ENCODE peak calls at places on chromosomes 13 and 19, in seven cellular contexts. E, T, D, A, X, G and R are unnamed samples.

GRCh38 chr19:7506385-7507328 is 9.2 kb upstream of the ZNF358 start:
- DNase-seq in E (no peak), T (peak), D (peak), A (peak), X (no peak), G (no peak), R (peak)

GRCh38 chr19:40363128-40363527 is 14.6 kb downstream of the PLD3 start:
- DNase-seq in E (no peak), T (no peak), D (no peak), A (no peak), X (no peak), G (no peak), R (no peak)

GRCh38 chr13:66407159-66407558 is 823.0 kb downstream of the PCDH9 start:
- DNase-seq in E (no peak), T (no peak), D (no peak), A (no peak), X (no peak), G (no peak), R (no peak)

GRCh38 chr19:4619668-4620294 is 19.5 kb upstream of the TNFAIP8L1 start:
- DNase-seq in E (no peak), T (no peak), D (no peak), A (no peak), X (no peak), G (no peak), R (no peak)

GRCh38 chr13:39779337-39780270 is 124.1 kb downstream of the COG6 start:
- DNase-seq in E (no peak), T (no peak), D (no peak), A (no peak), X (no peak), G (peak), R (no peak)

GRCh38 chr13:25570185-25570584 is 198.4 kb downstream of the ATP8A2 start:
- DNase-seq in E (no peak), T (no peak), D (no peak), A (no peak), X (no peak), G (no peak), R (no peak)

GRCh38 chr13:113815151-113816058 is 48.5 kb downstream of the GAS6 start:
- DNase-seq in E (no peak), T (no peak), D (no peak), A (peak), X (no peak), G (no peak), R (no peak)

GRCh38 chr19:13286195-13286985 is 136.2 kb downstream of the IER2 start:
- DNase-seq in E (no peak), T (no peak), D (no peak), A (no peak), X (no peak), G (no peak), R (no peak)

GRCh38 chr19:38556521-38557174 is 61.1 kb downstream of the MAP4K1 start:
- DNase-seq in E (no peak), T (no peak), D (no peak), A (peak), X (no peak), G (no peak), R (no peak)
- TF ChIP-seq CTCF in E (no peak), T (no peak), D (no peak), A (peak), X (no peak), G (no peak), R (no peak)

DNA sequence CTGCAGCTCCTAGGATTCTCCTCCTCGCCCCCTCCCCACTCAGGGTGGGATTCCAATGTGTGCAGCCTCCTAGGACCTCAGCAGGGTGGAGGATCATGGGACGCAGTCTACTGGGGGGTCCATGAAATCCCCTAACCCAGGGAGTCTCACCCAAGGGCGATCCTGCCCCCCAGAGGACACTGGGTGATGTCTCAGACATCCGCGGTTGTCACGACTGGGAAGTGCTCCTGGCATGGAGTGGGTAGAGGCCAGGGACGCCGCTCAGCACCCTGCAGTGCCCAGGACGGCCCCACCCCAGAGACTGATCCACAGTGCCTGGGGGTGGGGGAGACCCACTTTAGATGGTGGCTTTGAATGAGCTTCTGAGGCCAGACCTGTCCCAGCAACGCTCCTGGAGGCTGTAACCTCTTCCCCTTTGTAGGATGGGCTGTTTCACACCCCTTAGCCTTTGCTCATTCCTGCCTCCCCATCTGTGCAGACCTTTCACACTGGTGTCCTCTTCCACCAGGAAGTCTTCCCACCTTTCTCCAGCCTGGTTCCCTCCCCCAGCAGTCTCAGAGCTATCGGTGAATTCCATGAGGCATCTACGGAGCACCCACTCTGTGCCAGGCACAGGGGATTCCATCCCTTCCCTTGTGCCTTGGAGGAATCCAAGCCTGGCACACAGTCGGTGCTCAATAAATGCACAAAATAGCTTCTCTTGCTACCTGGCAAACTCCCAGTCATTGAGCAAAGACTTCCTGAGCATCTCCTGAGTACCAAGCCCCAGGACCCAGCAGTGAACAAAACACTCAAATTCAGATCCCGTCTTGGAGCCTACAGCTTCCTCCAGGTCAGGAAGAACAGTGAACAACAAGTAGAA is 10.5 kb downstream of the SMIM24 start:
- DNase-seq in E (no peak), T (no peak), D (no peak), A (no peak), X (no peak), G (no peak), R (no peak)
- TF ChIP-seq CTCF in E (no peak), T (no peak), D (no peak), A (peak), X (peak), G (no peak), R (no peak)

DNA sequence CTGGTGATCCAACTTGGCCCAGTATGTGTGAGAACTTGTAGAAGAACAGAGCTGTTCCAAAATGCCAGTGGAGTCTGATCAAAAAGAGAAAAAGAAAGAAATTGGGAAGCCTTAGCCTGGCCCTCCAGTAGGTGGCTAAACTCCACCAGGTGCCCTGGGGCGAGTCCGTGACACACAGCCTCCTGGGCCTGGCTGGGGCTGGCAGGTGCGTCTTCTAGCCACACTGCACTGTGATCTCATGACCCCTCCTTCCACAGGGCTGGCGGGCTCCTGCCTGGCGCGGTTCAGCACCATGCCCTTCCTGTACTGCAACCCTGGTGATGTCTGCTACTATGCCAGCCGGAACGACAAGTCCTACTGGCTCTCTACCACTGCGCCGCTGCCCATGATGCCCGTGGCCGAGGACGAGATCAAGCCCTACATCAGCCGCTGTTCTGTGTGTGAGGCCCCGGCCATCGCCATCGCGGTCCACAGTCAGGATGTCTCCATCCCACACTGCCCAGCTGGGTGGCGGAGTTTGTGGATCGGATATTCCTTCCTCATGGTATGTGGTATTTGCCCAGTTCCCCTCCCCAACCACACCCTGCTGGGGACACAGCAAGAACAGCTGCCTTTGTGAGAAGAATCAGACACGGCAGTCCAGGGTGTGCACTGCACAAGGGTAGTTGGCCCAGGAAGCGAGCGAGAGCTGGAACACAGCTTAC is 53.7 kb downstream of the RAB20 start:
- DNase-seq in E (no peak), T (no peak), D (no peak), A (no peak), X (no peak), G (no peak), R (no peak)
- TF ChIP-seq CTCF in E (no peak), T (no peak), D (no peak), A (no peak), X (no peak), G (no peak), R (no peak)

GRCh38 chr19:48713041-48713863 is 6.3 kb downstream of the MAMSTR start:
- DNase-seq in E (no peak), T (no peak), D (peak), A (no peak), X (no peak), G (no peak), R (peak)

GRCh38 chr19:48711106-48711662 is 8.3 kb downstream of the MAMSTR start:
- DNase-seq in E (no peak), T (no peak), D (no peak), A (no peak), X (no peak), G (no peak), R (no peak)

GRCh38 chr19:48713864-48714755 is 5.4 kb downstream of the MAMSTR start:
- DNase-seq in E (peak), T (peak), D (peak), A (peak), X (peak), G (peak), R (peak)

GRCh38 chr19:48703316-48703715 is 7.5 kb downstream of the FUT2 start:
- DNase-seq in E (no peak), T (no peak), D (no peak), A (no peak), X (no peak), G (no peak), R (no peak)

GRCh38 chr19:48708471-48708870 is 11.1 kb downstream of the MAMSTR start:
- DNase-seq in E (no peak), T (no peak), D (no peak), A (no peak), X (no peak), G (no peak), R (no peak)
- TF ChIP-seq CTCF in E (no peak), T (no peak), D (no peak), A (no peak), X (no peak), G (no peak), R (no peak)

DNA sequence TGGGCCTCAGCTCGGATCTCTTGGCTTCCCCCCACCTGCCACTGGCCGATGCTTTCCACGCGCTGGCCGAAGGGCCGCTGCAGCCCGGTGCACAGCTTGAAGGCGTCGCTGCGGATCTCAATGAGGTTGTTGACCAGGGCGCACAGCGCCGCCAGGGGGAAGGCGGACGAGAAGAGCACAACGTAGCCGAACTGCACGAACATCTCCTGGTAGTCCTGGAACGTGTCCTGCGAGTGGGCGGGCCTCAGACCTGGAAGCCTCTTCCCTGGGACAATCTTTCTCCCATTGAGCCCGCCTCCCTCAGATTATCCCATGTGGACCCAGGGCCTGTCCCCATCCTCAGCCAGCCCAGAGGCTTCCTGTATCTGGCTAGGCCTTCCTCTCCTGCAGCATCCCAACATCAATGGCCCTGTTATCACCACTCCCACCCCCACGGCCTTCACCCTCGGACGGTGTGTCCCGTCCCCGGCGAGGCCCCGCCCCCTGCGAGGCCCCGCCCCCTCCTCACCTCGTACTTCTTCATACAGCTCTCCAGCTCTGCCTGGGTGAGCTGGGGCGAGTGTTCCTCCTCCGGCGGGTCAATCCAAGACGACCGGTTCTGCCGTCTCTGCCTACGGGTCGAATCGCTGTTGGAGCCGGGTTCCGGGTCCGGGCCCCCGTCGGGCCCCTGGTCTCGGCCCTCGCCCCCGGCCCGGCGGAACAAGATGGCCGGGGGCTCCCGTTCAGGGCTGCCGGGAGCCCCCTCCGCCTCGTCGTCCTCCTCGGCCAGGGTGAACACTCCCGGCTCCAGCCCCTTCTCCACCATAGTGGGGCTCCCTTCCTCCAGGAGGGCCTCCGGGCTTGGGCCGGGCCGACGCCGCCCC is 6.8 kb downstream of the ANO8 start:
- DNase-seq in E (no peak), T (no peak), D (peak), A (no peak), X (no peak), G (no peak), R (peak)
- TF ChIP-seq CTCF in E (no peak), T (no peak), D (peak), A (no peak), X (no peak), G (no peak), R (peak)

GRCh38 chr13:27203854-27204253 is 32.2 kb upstream of the USP12 start:
- DNase-seq in E (no peak), T (no peak), D (no peak), A (no peak), X (no peak), G (no peak), R (no peak)
- TF ChIP-seq CTCF in E (no peak), T (no peak), D (no peak), A (peak), X (peak), G (peak), R (no peak)

GRCh38 chr19:54364775-54365257 is at the start of gene LAIR1:
- DNase-seq in E (no peak), T (peak), D (no peak), A (no peak), X (no peak), G (peak), R (no peak)
- TF ChIP-seq CTCF in E (no peak), T (no peak), D (no peak), A (no peak), X (no peak), G (no peak), R (no peak)